ENCODE peak calls at places on chromosome 5, in nine cellular contexts. P, E, Z, Y, G, T, H, R and X are unnamed samples.

GRCh38 chr5:111820072-111820471 is 63.1 kb upstream of the NREP start:
- DNase-seq in Y (peak; percentile 18), E (no peak), R (no peak), P (no peak), G (peak; percentile 5), Z (no peak), T (no peak), H (no peak), X (no peak)

GRCh38 chr5:115601709-115602584 is at the start of gene TICAM2:
- DNase-seq in Y (peak; percentile 79), E (peak; percentile 90), R (peak; percentile 46), T (no peak), P (peak; percentile 67), H (no peak), G (peak; percentile 67), Z (peak; percentile 87), X (peak; percentile 60)

GRCh38 chr5:26143259-26143658 is 895.1 kb downstream of the CDH9 start:
- DNase-seq in Z (no peak), H (no peak), G (no peak), E (no peak), P (no peak), Y (no peak), R (no peak), T (no peak), X (no peak)

GRCh38 chr5:78803386-78803785 is 154.8 kb upstream of the LHFPL2 start:
- DNase-seq in R (no peak), E (no peak), H (no peak), P (no peak), Y (no peak), G (no peak), Z (no peak), T (no peak), X (no peak)

GRCh38 chr5:109485030-109485429 is 75.3 kb upstream of the PJA2 start:
- DNase-seq in G (no peak), E (no peak), Z (no peak), H (no peak), P (peak; percentile 50), R (no peak), Y (no peak), T (peak; percentile 5), X (no peak)

GRCh38 chr5:73115399-73116051 is 4.8 kb upstream of the TMEM171 start:
- DNase-seq in P (no peak), R (no peak), Z (peak; percentile 85), G (no peak), Y (no peak), E (no peak), H (peak; percentile 94), T (no peak), X (no peak)

GRCh38 chr5:134248271-134248670 is 22.4 kb upstream of the PPP2CA start:
- DNase-seq in T (no peak), E (no peak), Z (no peak), H (no peak), G (no peak), R (no peak), P (no peak), Y (no peak), X (no peak)

GRCh38 chr5:14958196-14958595 is 86.6 kb upstream of the ANKH start:
- DNase-seq in P (no peak), H (no peak), Z (no peak), R (no peak), Y (no peak), G (no peak), T (no peak), E (no peak), X (no peak)

GRCh38 chr5:150507283-150508020 is 479 bp upstream of the NDST1 start:
- DNase-seq in T (no peak), P (no peak), Y (no peak), H (no peak), Z (no peak), G (no peak), R (no peak), E (no peak), X (no peak)

GRCh38 chr5:78587775-78588291 is 60.7 kb downstream of the LHFPL2 start:
- DNase-seq in T (no peak), R (no peak), G (peak; percentile 71), P (no peak), H (no peak), E (no peak), Y (no peak), Z (no peak), X (no peak)

GRCh38 chr5:168227973-168228615 is 63.4 kb upstream of the WWC1 start:
- DNase-seq in R (no peak), E (peak; percentile 22), Z (no peak), Y (no peak), T (no peak), G (no peak), P (no peak), H (no peak), X (no peak)

GRCh38 chr5:88952344-88952743 is 69.4 kb upstream of the MEF2C start:
- DNase-seq in T (no peak), Y (peak; percentile 17), Z (no peak), G (no peak), R (no peak), E (no peak), H (no peak), P (no peak), X (no peak)

GRCh38 chr5:53478411-53479044 is 1.9 kb upstream of the FST start:
- DNase-seq in G (peak; percentile 73), P (peak; percentile 36), Z (no peak), E (peak; percentile 60), T (peak; percentile 87), R (no peak), Y (peak; percentile 79), H (no peak), X (no peak)

GRCh38 chr5:175616083-175616482 is 41.8 kb upstream of the HRH2 start:
- DNase-seq in Y (no peak), G (no peak), H (no peak), E (no peak), R (no peak), P (no peak), Z (no peak), T (no peak), X (no peak)

GRCh38 chr5:34849253-34849652 is 10.3 kb downstream of the TTC23L start:
- DNase-seq in E (no peak), Z (no peak), P (no peak), H (no peak), R (no peak), Y (no peak), T (no peak), G (no peak), X (no peak)

GRCh38 chr5:119397518-119398380 is 41.9 kb downstream of the TNFAIP8 start:
- DNase-seq in R (no peak), Y (no peak), Z (no peak), T (no peak), P (no peak), G (peak; percentile 60), E (peak; percentile 31), H (peak; percentile 57), X (no peak)

GRCh38 chr5:126982926-126983873 is 47.2 kb downstream of the MARCHF3 start:
- DNase-seq in G (no peak), H (no peak), E (no peak), P (no peak), Z (no peak), R (no peak), Y (no peak), T (no peak), X (no peak)

GRCh38 chr5:72498284-72498683 is 8.9 kb downstream of the ZNF366 start:
- DNase-seq in G (no peak), E (no peak), Y (no peak), Z (no peak), H (no peak), P (no peak), R (no peak), T (no peak), X (no peak)

GRCh38 chr5:172049226-172049796 is 42.9 kb upstream of the FBXW11 start:
- DNase-seq in R (no peak), E (no peak), P (no peak), G (no peak), T (peak; percentile 40), Y (no peak), H (no peak), Z (no peak), X (no peak)

GRCh38 chr5:67294266-67294938 is 97.8 kb upstream of the CD180 start:
- DNase-seq in P (no peak), R (no peak), T (no peak), E (no peak), Y (no peak), H (no peak), Z (no peak), G (no peak), X (no peak)